ENCODE peak calls at places on chromosomes 1 and 21, in six cellular contexts. W is H9, L is fibroblast of mammary gland, V is MM.1S, P is RWPE1, E is neural crest cell. T is an unnamed sample.
A peak's percentile ranks its signal among the peaks of the same experiment; 100 is the strongest.

GRCh38 chr1:175508320-175509110 is 234.9 kb downstream of the TNR start:
- DNase-seq in W (no peak), E (no peak), P (no peak), L (no peak), V (no peak), T (no peak)

GRCh38 chr1:20233866-20234265 is 47.5 kb upstream of the PLA2G2C start:
- DNase-seq in V (no peak), P (no peak), E (peak; percentile 9), W (no peak), L (peak; percentile 7), T (no peak)

GRCh38 chr1:85387781-85388180 is 77.2 kb downstream of the DDAH1 start:
- DNase-seq in E (no peak), L (peak; percentile 28), V (no peak), P (no peak), W (no peak), T (no peak)

GRCh38 chr1:64921761-64922160 is 44.6 kb downstream of the JAK1 start:
- DNase-seq in V (no peak), W (no peak), L (peak; percentile 46), P (no peak), E (no peak), T (no peak)

GRCh38 chr1:207115269-207115668 is 11.2 kb downstream of the C4BPA start:
- DNase-seq in W (no peak), V (no peak), L (peak; percentile 3), P (no peak), E (no peak), T (no peak)

GRCh38 chr1:25905680-25906643 is at the start of gene STMN1:
- DNase-seq in P (peak; percentile 90), L (peak; percentile 84), V (peak; percentile 95), W (peak; percentile 98), E (peak; percentile 94), T (peak; percentile 90)

GRCh38 chr21:39556176-39556575 is 56.6 kb upstream of the B3GALT5 start:
- DNase-seq in W (peak; percentile 54), L (no peak), E (peak; percentile 56), P (no peak), V (no peak), T (no peak)

GRCh38 chr1:188365874-188366273 is 1537.1 kb downstream of the PLA2G4A start:
- DNase-seq in E (no peak), W (no peak), P (no peak), V (no peak), L (no peak), T (no peak)

GRCh38 chr1:21941370-21941769 is 4.3 kb upstream of the HSPG2 start:
- DNase-seq in E (no peak), L (no peak), W (no peak), P (no peak), V (no peak), T (no peak)

GRCh38 chr21:38492002-38492401 is 6.3 kb downstream of the ERG start:
- DNase-seq in W (no peak), P (no peak), E (no peak), L (no peak), V (no peak), T (no peak)

GRCh38 chr1:60283690-60284089 is 210.1 kb upstream of the C1orf87 start:
- DNase-seq in P (no peak), W (no peak), V (no peak), L (peak; percentile 35), E (no peak), T (no peak)

GRCh38 chr1:202621446-202621845 is 88.8 kb downstream of the SYT2 start:
- DNase-seq in W (no peak), V (no peak), P (no peak), L (no peak), E (no peak), T (no peak)

GRCh38 chr1:110976089-110976488 is 12.4 kb upstream of the LRIF1 start:
- DNase-seq in V (no peak), E (no peak), W (no peak), P (no peak), L (peak; percentile 6), T (no peak)

GRCh38 chr1:13699936-13700520 is at the start of gene PRDM2:
- DNase-seq in V (peak; percentile 38), L (peak; percentile 19), E (peak; percentile 43), W (peak; percentile 48), P (peak; percentile 36), T (peak; percentile 95)

GRCh38 chr1:171434717-171435346 is 50.5 kb upstream of the PRRC2C start:
- DNase-seq in W (no peak), P (peak; percentile 37), V (no peak), E (no peak), L (peak; percentile 95), T (peak; percentile 28)

GRCh38 chr1:167837334-167837733 is 76.6 kb downstream of the ADCY10 start:
- DNase-seq in E (no peak), W (no peak), P (no peak), V (no peak), L (no peak), T (no peak)

GRCh38 chr1:223754681-223755431 is 42.5 kb downstream of the CAPN2 start:
- DNase-seq in P (no peak), W (no peak), E (no peak), L (no peak), V (no peak), T (no peak)

GRCh38 chr1:23188434-23188884 is 19.8 kb upstream of the LUZP1 start:
- DNase-seq in L (no peak), V (no peak), E (no peak), P (no peak), W (no peak), T (no peak)

GRCh38 chr1:236608930-236609726 is 4.8 kb upstream of the HEATR1 start:
- DNase-seq in W (peak; percentile 69), L (peak; percentile 64), E (peak; percentile 57), V (peak; percentile 31), P (peak; percentile 74), T (peak; percentile 37)

DNA sequence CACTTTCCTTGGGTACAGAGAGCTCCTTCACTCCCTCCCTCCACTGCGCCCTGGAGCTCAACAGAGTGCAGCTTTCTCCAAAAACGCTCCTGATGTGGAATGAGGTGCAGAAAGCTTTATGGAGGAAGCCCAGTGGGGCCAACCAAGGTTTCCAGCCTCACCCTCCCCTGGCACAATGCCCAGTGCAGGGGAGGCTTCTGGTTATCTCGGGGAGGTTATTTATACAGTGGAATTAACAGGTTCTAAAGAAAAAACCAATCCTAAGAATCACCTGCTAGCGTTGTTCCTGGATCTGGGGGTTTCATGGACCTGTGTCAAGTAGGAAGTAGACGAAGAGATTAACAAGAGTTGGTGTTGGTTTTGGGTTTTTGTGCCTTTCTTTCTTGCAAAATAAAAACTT is at the start of gene ITLN1:
- DNase-seq in V (no peak), L (no peak), W (no peak), E (no peak), P (no peak), T (no peak)
- TF ChIP-seq CTCF in V (no peak), L (no peak), W (no peak), E (no peak), P (no peak), T (no peak)

GRCh38 chr1:71589005-71589404 is 508.2 kb upstream of the ZRANB2 start:
- DNase-seq in P (no peak), V (peak; percentile 39), L (no peak), W (no peak), E (no peak), T (no peak)

GRCh38 chr1:71592646-71593274 is 511.9 kb upstream of the ZRANB2 start:
- DNase-seq in W (no peak), L (no peak), E (no peak), V (no peak), P (no peak), T (no peak)

GRCh38 chr1:71582673-71583072 is 501.8 kb upstream of the ZRANB2 start:
- DNase-seq in E (no peak), L (no peak), V (no peak), W (no peak), P (no peak), T (no peak)

GRCh38 chr1:71586030-71586429 is 505.2 kb upstream of the ZRANB2 start:
- DNase-seq in E (no peak), V (peak; percentile 38), P (no peak), W (no peak), L (no peak), T (no peak)

GRCh38 chr1:71587961-71588360 is 507.1 kb upstream of the ZRANB2 start:
- DNase-seq in L (peak; percentile 53), E (no peak), P (no peak), V (peak; percentile 32), W (no peak), T (no peak)
- TF ChIP-seq CTCF in L (peak; percentile 43), E (peak; percentile 60), P (no peak), V (peak; percentile 48), W (peak; percentile 52), T (peak; percentile 20)

DNA sequence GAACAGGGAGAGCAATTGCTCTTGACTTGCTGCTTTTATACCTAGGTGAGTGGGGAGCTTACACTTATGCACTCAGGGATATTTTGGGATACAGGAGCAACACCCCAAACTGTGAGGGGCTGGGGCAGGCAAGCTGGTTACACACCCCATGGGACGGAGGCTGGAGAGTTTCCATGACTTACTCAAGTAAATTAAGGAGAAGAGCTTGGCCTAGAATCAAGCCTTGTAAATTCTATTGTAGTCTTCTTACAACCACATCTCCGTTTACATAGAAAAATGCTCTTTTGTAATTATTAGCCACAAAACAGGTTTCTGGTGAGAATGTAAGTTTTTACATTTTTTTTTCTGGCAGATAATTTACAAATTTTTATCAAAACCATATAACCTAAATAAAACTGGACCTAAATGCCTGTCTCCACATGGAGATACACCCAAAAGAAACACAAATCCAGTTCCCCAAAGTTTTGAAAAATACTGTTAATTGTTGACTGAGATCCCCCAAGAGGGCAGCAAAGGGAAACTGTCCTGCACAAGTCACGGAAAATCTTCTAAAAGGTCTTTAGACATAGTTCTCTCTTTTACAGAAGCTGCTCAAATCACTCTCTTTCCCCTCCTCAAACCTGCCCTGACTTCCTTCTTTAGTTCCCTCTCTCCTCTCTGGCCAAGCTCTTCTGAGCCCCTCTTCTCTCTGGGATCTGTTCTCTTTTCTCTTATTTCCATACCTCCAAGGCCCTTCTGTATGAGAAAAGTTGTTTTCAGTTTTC is 134.0 kb downstream of the HIVEP3 start:
- DNase-seq in L (peak; percentile 57), E (no peak), P (no peak), W (no peak), V (no peak), T (no peak)
- TF ChIP-seq CTCF in L (no peak), E (no peak), P (no peak), W (no peak), V (no peak), T (no peak)

GRCh38 chr1:90616395-90616794 is 100.7 kb downstream of the BARHL2 start:
- DNase-seq in E (no peak), P (no peak), V (no peak), L (no peak), W (peak; percentile 59), T (no peak)
- TF ChIP-seq CTCF in E (peak; percentile 50), P (no peak), V (peak; percentile 26), L (no peak), W (peak; percentile 68), T (no peak)

DNA sequence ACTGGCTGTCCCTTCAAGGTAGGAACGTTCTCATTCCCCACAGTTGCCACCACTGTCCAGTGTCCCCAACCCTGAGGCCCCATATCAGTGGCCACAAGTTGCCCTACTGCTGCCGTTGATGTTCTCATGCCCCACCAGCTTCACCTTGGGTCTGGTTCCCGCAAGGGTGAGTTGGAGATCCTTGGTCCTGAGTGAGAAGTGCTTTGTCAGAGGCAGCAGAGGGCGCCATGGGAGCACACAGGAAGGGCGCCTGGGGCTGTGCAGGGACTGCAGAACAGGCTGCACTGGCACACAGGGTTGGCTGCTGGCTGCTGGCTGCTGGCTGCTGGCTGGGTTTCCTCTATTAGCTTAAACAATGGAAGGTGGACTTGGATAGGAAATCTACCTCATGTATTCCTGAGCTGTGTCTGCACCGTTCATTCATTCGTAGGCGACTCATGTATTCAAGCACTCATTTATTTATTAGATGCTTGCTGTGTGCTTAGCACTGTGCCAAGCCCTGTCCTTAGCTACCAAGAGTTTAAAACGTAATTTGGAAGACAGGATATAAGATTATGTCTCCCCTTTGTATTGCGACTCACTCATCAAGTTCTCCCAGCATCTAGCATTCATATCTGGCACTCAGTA is 2.1 kb upstream of the S100A9 start:
- DNase-seq in P (peak; percentile 68), V (peak; percentile 74), E (peak; percentile 25), W (peak; percentile 86), L (peak; percentile 59), T (peak; percentile 70)
- TF ChIP-seq CTCF in P (peak; percentile 71), V (peak; percentile 75), E (peak; percentile 66), W (peak; percentile 76), L (peak; percentile 55), T (peak; percentile 48)